ENCODE peak calls at places on chromosomes 13 and 19, in four cellular contexts. One of them, this sample, is unnamed.

GRCh38 chr13:50923272-50923671 is 13.7 kb downstream of the RNASEH2B start:
- DNase-seq in T-helper 2 cell: no peak
- DNase-seq in EL: no peak
- DNase-seq in cardiac muscle cell: no peak
- DNase-seq in this sample: no peak

GRCh38 chr19:2769218-2769617 is 13.9 kb downstream of the SGTA start:
- DNase-seq in EL: no peak
- DNase-seq in T-helper 2 cell: no peak
- DNase-seq in cardiac muscle cell: no peak
- DNase-seq in this sample: no peak

GRCh38 chr19:13033819-13034611 is 38.7 kb downstream of the NFIX start:
- DNase-seq in T-helper 2 cell: peak
- DNase-seq in EL: peak
- DNase-seq in cardiac muscle cell: peak
- DNase-seq in this sample: peak

GRCh38 chr13:92390217-92390616 is 836.4 kb upstream of the GPC6 start:
- DNase-seq in EL: no peak
- DNase-seq in T-helper 2 cell: no peak
- DNase-seq in cardiac muscle cell: no peak
- DNase-seq in this sample: no peak

GRCh38 chr13:22128413-22129198 is 457.7 kb downstream of the FGF9 start:
- DNase-seq in cardiac muscle cell: no peak
- DNase-seq in T-helper 2 cell: no peak
- DNase-seq in EL: no peak
- DNase-seq in this sample: no peak

GRCh38 chr13:50426932-50427331 is 411.7 kb downstream of the KCNRG start:
- DNase-seq in cardiac muscle cell: no peak
- DNase-seq in T-helper 2 cell: no peak
- DNase-seq in EL: no peak
- DNase-seq in this sample: no peak

GRCh38 chr13:77779461-77780272 is 82.2 kb downstream of the SLAIN1 start:
- DNase-seq in cardiac muscle cell: peak
- DNase-seq in EL: peak
- DNase-seq in T-helper 2 cell: peak
- DNase-seq in this sample: peak

GRCh38 chr19:5952193-5953033 is 25.5 kb downstream of the RANBP3 start:
- DNase-seq in T-helper 2 cell: no peak
- DNase-seq in cardiac muscle cell: no peak
- DNase-seq in EL: no peak
- DNase-seq in this sample: peak

GRCh38 chr19:58453743-58454142 is 2.3 kb downstream of the ZNF324B start:
- DNase-seq in EL: no peak
- DNase-seq in T-helper 2 cell: no peak
- DNase-seq in cardiac muscle cell: no peak
- DNase-seq in this sample: no peak

GRCh38 chr19:14562660-14563589 is 8.9 kb downstream of the NDUFB7 start:
- DNase-seq in EL: no peak
- DNase-seq in cardiac muscle cell: no peak
- DNase-seq in T-helper 2 cell: no peak
- DNase-seq in this sample: no peak

GRCh38 chr13:57682128-57682716 is 50.7 kb downstream of the PCDH17 start:
- DNase-seq in cardiac muscle cell: no peak
- DNase-seq in T-helper 2 cell: no peak
- DNase-seq in EL: no peak
- DNase-seq in this sample: no peak

GRCh38 chr13:75661443-75661842 is 25.3 kb downstream of the LMO7 start:
- DNase-seq in cardiac muscle cell: no peak
- DNase-seq in T-helper 2 cell: no peak
- DNase-seq in EL: no peak
- DNase-seq in this sample: no peak

GRCh38 chr13:45434556-45435371 is 16.6 kb upstream of the SLC25A30 start:
- DNase-seq in T-helper 2 cell: no peak
- DNase-seq in cardiac muscle cell: no peak
- DNase-seq in EL: no peak
- DNase-seq in this sample: no peak

GRCh38 chr19:4181053-4181508 is 1.3 kb downstream of the SIRT6 start:
- DNase-seq in cardiac muscle cell: no peak
- DNase-seq in EL: no peak
- DNase-seq in T-helper 2 cell: no peak
- DNase-seq in this sample: no peak

GRCh38 chr13:41455725-41456419 is 1.5 kb upstream of the RGCC start:
- DNase-seq in cardiac muscle cell: no peak
- DNase-seq in EL: no peak
- DNase-seq in T-helper 2 cell: no peak
- DNase-seq in this sample: no peak

GRCh38 chr13:70380809-70381208 is 272.6 kb upstream of the KLHL1 start:
- DNase-seq in EL: no peak
- DNase-seq in cardiac muscle cell: no peak
- DNase-seq in T-helper 2 cell: no peak
- DNase-seq in this sample: no peak

GRCh38 chr19:2619076-2619475 is 83.4 kb downstream of the GNG7 start:
- DNase-seq in EL: no peak
- DNase-seq in cardiac muscle cell: no peak
- DNase-seq in T-helper 2 cell: no peak
- DNase-seq in this sample: no peak

GRCh38 chr13:110830800-110831371 is 84.0 kb downstream of the ANKRD10 start:
- DNase-seq in T-helper 2 cell: no peak
- DNase-seq in cardiac muscle cell: no peak
- DNase-seq in EL: no peak
- DNase-seq in this sample: no peak

GRCh38 chr13:40971321-40971720 is 47.8 kb downstream of the ELF1 start:
- DNase-seq in cardiac muscle cell: no peak
- DNase-seq in EL: no peak
- DNase-seq in T-helper 2 cell: no peak
- DNase-seq in this sample: no peak

GRCh38 chr19:54422136-54422535 is 6.9 kb downstream of the TTYH1 start:
- DNase-seq in T-helper 2 cell: no peak
- DNase-seq in EL: no peak
- DNase-seq in cardiac muscle cell: no peak
- DNase-seq in this sample: no peak

GRCh38 chr19:38812841-38813320 is at the start of gene LGALS4:
- DNase-seq in cardiac muscle cell: no peak
- DNase-seq in T-helper 2 cell: no peak
- DNase-seq in EL: no peak
- DNase-seq in this sample: no peak

GRCh38 chr13:111947026-111947810 is 119.7 kb upstream of the SOX1 start:
- DNase-seq in T-helper 2 cell: no peak
- DNase-seq in cardiac muscle cell: no peak
- DNase-seq in EL: no peak
- DNase-seq in this sample: no peak

GRCh38 chr13:50596103-50596502 is 247.4 kb downstream of the DLEU7 start:
- DNase-seq in EL: no peak
- DNase-seq in cardiac muscle cell: no peak
- DNase-seq in T-helper 2 cell: no peak
- DNase-seq in this sample: no peak

GRCh38 chr19:40592170-40592569 is 9.0 kb upstream of the LTBP4 start:
- DNase-seq in cardiac muscle cell: peak
- DNase-seq in T-helper 2 cell: no peak
- DNase-seq in EL: peak
- DNase-seq in this sample: peak

GRCh38 chr13:42076309-42076713 is 27.9 kb downstream of the DGKH start:
- DNase-seq in T-helper 2 cell: no peak
- DNase-seq in EL: peak
- DNase-seq in cardiac muscle cell: no peak
- DNase-seq in this sample: no peak

GRCh38 chr13:99577934-99578917 is 77.0 kb downstream of the TM9SF2 start:
- DNase-seq in T-helper 2 cell: no peak
- DNase-seq in EL: no peak
- DNase-seq in cardiac muscle cell: no peak
- DNase-seq in this sample: peak

GRCh38 chr13:95296326-95296939 is 4.8 kb downstream of the ABCC4 start:
- DNase-seq in cardiac muscle cell: peak
- DNase-seq in EL: no peak
- DNase-seq in T-helper 2 cell: no peak
- DNase-seq in this sample: peak

GRCh38 chr19:45314708-45315107 is 8.0 kb downstream of the CKM start:
- DNase-seq in cardiac muscle cell: no peak
- DNase-seq in EL: no peak
- DNase-seq in T-helper 2 cell: no peak
- DNase-seq in this sample: no peak

This sample was measured in G401.